ENCODE peak calls at places on chromosomes 5 and 9, in four cellular contexts. G is ascending aorta, Y is lower lobe of right lung, J is upper lobe of right lung. I is an unnamed sample. For H3K4me1, the result is how much of the 10 kb centered on the place peaks cover.

GRCh38 chr5:83281658-83282057 is 189.9 kb upstream of the VCAN start:
- DNase-seq in G (no peak), Y (no peak), J (no peak), I (no peak)

GRCh38 chr5:66143473-66144073 is 527 bp upstream of the SREK1 start:
- DNase-seq in G (no peak), Y (no peak), J (no peak), I (no peak)

GRCh38 chr9:138070815-138071214 is 193.2 kb downstream of the CACNA1B start:
- DNase-seq in G (no peak), Y (no peak), J (peak), I (no peak)

GRCh38 chr9:14314424-14314928 is 535 bp upstream of the NFIB start:
- DNase-seq in G (no peak), Y (peak), J (peak), I (peak)

GRCh38 chr5:100797863-100798262 is 105.2 kb downstream of the ST8SIA4 start:
- DNase-seq in G (no peak), Y (no peak), J (no peak), I (no peak)

GRCh38 chr5:141868541-141868940 is 9.7 kb downstream of the PCDH1 start:
- DNase-seq in G (no peak), Y (no peak), J (peak), I (no peak)

GRCh38 chr9:133950206-133950915 is 41.8 kb downstream of the VAV2 start:
- DNase-seq in G (no peak), Y (peak), J (no peak), I (no peak)

GRCh38 chr5:72226950-72227349 is 93.1 kb downstream of the MRPS27 start:
- DNase-seq in G (no peak), Y (no peak), J (no peak), I (no peak)

GRCh38 chr9:89353989-89354388 is 35.7 kb downstream of the SECISBP2 start:
- DNase-seq in G (no peak), Y (no peak), J (no peak), I (no peak)

GRCh38 chr9:137452761-137453642 is 6.1 kb downstream of the NSMF start:
- DNase-seq in G (peak), Y (peak), J (peak), I (no peak)

GRCh38 chr5:39517800-39518199 is 93.0 kb upstream of the DAB2 start:
- DNase-seq in G (no peak), Y (no peak), J (no peak), I (no peak)

GRCh38 chr5:141879941-141880738 is 1.9 kb upstream of the PCDH1 start:
- DNase-seq in G (no peak), Y (no peak), J (no peak), I (no peak)

GRCh38 chr9:71249729-71250317 is 128.4 kb upstream of the TRPM3 start:
- DNase-seq in G (no peak), Y (no peak), J (no peak), I (no peak)
- TF ChIP-seq CTCF in G (peak), Y (peak), J (peak), I (peak)

GRCh38 chr9:105911104-105911911 is 217.0 kb downstream of the TMEM38B start:
- DNase-seq in G (no peak), Y (no peak), J (no peak), I (no peak)
- H3K4me1 ChIP-seq in G (under half), Y (under half), J (under half), I (under half)

GRCh38 chr5:1268056-1268455 is 26.8 kb downstream of the TERT start:
- DNase-seq in G (no peak), Y (no peak), J (no peak), I (no peak)

GRCh38 chr5:1272201-1272600 is 22.7 kb downstream of the TERT start:
- DNase-seq in G (no peak), Y (no peak), J (no peak), I (no peak)

GRCh38 chr5:1270933-1271914 is 23.6 kb downstream of the TERT start:
- DNase-seq in G (no peak), Y (no peak), J (no peak), I (no peak)

GRCh38 chr5:1268666-1269065 is 26.2 kb downstream of the TERT start:
- DNase-seq in G (no peak), Y (no peak), J (no peak), I (no peak)

DNA sequence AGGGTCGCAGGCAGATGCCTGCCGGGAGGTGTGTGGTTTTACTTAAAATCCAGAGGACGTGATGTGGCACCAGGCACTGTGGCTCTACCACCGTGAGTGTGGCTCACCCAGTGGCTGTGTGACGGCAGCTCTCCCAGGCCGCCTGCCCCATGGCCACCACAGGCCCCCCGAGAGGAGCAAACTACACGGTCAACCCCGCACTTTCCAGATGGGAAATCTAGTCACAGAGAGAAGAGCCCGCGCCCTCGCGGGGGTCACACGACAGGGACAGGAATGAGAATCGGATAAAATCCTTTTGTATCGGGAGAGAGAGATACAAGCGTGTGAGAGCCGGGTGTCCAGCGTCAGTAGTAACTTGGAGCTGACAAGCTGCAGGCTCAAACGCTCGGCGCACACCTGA is 24.4 kb downstream of the TERT start:
- DNase-seq in G (no peak), Y (no peak), J (no peak), I (no peak)
- H3K27ac ChIP-seq in G (no peak), Y (no peak), J (no peak), I (no peak)

DNA sequence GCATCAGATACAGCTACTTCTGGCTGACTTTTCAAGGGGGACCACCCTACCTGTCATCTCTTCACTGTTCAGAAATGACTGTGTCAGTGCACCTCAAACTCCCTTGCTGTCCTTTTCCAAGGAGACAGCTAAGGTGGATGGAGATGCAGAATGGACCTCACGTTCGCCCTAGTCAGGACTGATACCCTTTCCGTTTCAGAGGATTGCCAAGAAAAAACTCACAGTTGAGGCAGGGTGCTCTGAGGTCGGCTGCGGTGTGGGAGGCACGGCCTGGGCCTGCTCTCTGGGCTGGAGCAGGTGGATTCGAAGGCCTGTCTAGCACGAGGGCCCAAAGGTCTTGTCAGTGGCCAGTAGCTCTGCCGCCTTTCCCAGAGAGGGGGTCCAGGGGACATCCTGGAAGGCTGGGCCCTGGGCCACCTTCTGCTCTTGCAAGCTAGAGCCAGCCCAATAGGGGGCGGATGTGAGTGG is 2.2 kb upstream of the MSMP start:
- DNase-seq in G (no peak), Y (peak), J (peak), I (no peak)
- TF ChIP-seq CTCF in G (peak), Y (peak), J (peak), I (peak)

GRCh38 chr5:176552332-176552731 is 3.2 kb downstream of the CDHR2 start:
- DNase-seq in G (no peak), Y (no peak), J (no peak), I (peak)
- H3K4me1 ChIP-seq in G (under half), Y (under half), J (under half), I (under half)

DNA sequence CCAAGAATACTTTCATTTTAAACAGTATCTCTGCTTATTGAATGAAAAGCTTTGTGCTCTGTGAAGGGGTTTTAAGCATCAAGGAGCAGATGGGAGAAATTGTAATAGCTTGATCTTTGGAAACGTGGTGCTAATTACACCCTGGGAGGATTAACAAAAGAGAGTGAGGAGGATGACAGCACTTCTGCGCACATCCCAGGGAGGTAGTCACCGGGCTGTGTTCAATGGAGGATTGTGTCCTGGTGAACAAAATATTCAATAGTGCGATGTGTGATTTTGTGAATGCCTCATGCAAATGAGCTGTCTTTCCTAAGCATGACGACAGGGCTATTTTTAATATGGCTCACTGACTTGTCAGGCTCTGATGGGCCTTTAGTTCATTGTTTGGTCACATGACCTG is 477.3 kb upstream of the ADAMTS16 start:
- DNase-seq in G (no peak), Y (no peak), J (no peak), I (no peak)
- H3K27ac ChIP-seq in G (no peak), Y (no peak), J (no peak), I (no peak)

GRCh38 chr5:36462295-36463021 is 143.9 kb upstream of the SLC1A3 start:
- DNase-seq in G (no peak), Y (no peak), J (no peak), I (no peak)

GRCh38 chr5:36457511-36458260 is 148.7 kb upstream of the SLC1A3 start:
- DNase-seq in G (no peak), Y (no peak), J (no peak), I (no peak)

GRCh38 chr5:36458746-36459145 is 147.7 kb upstream of the SLC1A3 start:
- DNase-seq in G (no peak), Y (no peak), J (no peak), I (no peak)

GRCh38 chr5:36459191-36460135 is 146.9 kb upstream of the SLC1A3 start:
- DNase-seq in G (no peak), Y (no peak), J (no peak), I (no peak)
- TF ChIP-seq CTCF in G (no peak), Y (peak), J (peak), I (no peak)

DNA sequence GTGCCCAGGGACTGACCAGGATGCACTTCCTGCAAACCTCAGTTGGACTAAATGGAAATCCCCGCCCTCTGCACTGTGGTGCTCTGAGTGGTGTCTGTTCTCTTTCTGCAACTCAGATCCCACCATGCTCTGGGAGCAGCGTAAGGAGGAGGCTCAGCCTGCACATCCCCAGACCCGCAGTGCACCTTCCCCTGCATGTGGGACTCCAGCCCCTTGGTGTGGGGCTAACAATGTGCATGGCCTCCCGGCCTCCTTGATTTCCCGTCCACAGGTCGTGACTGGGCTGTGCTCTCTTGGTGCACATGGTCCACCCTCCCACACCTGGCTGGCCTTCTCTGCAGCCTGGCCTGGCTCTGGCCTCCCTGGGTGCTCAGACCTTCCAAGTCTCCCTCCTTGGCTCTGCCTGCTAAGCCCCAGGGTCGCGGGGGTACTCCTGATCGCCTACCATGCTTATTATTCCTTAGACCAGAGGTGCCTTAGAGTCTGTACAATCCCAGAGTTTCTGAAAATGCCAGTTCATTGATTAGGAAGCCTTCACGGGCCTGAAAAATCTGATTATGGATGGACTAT is 397.5 kb downstream of the IRX2 start:
- DNase-seq in G (no peak), Y (no peak), J (no peak), I (no peak)
- H3K4me1 ChIP-seq in G (under half), Y (under half), J (under half), I (under half)

GRCh38 chr9:111917201-111917600 is 20.6 kb downstream of the UGCG start:
- DNase-seq in G (no peak), Y (no peak), J (no peak), I (no peak)

GRCh38 chr9:111920531-111920930 is 23.9 kb downstream of the UGCG start:
- DNase-seq in G (no peak), Y (no peak), J (no peak), I (no peak)

GRCh38 chr9:111916234-111916645 is 19.6 kb downstream of the UGCG start:
- DNase-seq in G (no peak), Y (no peak), J (no peak), I (no peak)

GRCh38 chr9:111919875-111920274 is 23.3 kb downstream of the UGCG start:
- DNase-seq in G (no peak), Y (no peak), J (no peak), I (no peak)

DNA sequence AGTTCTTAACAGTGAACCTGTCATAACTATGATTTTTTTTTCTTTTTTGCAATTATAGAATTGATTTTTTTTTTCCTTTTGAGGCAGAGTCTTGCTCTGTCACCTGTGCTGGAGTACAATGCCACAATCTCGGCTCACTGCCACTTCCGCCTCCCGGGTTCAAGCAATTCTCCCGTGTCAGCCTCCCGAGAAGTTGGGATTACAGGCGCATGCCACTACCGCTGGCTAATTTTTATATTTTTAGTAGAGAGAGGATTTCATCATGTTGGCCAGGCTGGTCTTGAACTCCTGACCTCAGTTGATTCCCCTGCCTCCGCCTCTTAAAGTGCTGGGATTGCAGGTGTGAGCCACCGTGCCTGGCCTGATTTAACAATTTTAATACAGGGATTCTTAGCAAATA is 21.4 kb downstream of the UGCG start:
- DNase-seq in G (no peak), Y (no peak), J (no peak), I (no peak)
- H3K27ac ChIP-seq in G (no peak), Y (no peak), J (no peak), I (no peak)

GRCh38 chr9:130320697-130321080 is 55.1 kb downstream of the HMCN2 start:
- DNase-seq in G (no peak), Y (no peak), J (peak), I (no peak)
- TF ChIP-seq CTCF in G (no peak), Y (no peak), J (peak), I (no peak)